ENCODE peak calls at places on chromosomes 11 and 22, in four cellular contexts. Z is neural progenitor cell, B is lower leg skin, J is A549. Q is an unnamed sample.

GRCh38 chr11:45982656-45983470 is 60.4 kb downstream of the LARGE2 start:
- DNase-seq in Z (peak; percentile 50), B (no peak), J (no peak), Q (peak; percentile 84)

GRCh38 chr11:128716661-128717210 is 22.9 kb downstream of the FLI1 start:
- DNase-seq in Z (peak; percentile 27), B (no peak), J (no peak), Q (no peak)

GRCh38 chr11:110862407-110862806 is 150.2 kb upstream of the ARHGAP20 start:
- DNase-seq in Z (no peak), B (no peak), J (no peak), Q (no peak)

GRCh38 chr11:57001674-57002401 is 13.1 kb downstream of the OR5AK2 start:
- DNase-seq in Z (no peak), B (no peak), J (no peak), Q (no peak)

GRCh38 chr22:17536269-17536668 is 27.0 kb upstream of the SLC25A18 start:
- DNase-seq in Z (no peak), B (peak; percentile 76), J (no peak), Q (no peak)

GRCh38 chr11:14012836-14013235 is 50.3 kb downstream of the SPON1 start:
- DNase-seq in Z (no peak), B (no peak), J (no peak), Q (peak; percentile 36)

GRCh38 chr11:66859686-66860448 is 3.0 kb downstream of the LRFN4 start:
- DNase-seq in Z (no peak), B (no peak), J (no peak), Q (no peak)

GRCh38 chr11:128884703-128885338 is 6.3 kb upstream of the KCNJ5 start:
- DNase-seq in Z (peak; percentile 73), B (no peak), J (peak; percentile 56), Q (peak; percentile 65)

GRCh38 chr11:132111781-132112380 is 741.5 kb downstream of the NTM start:
- DNase-seq in Z (no peak), B (no peak), J (no peak), Q (peak; percentile 78)

GRCh38 chr11:123434262-123434661 is 4.2 kb downstream of the GRAMD1B start:
- DNase-seq in Z (peak; percentile 41), B (peak; percentile 48), J (peak; percentile 31), Q (no peak)

GRCh38 chr11:2297623-2298030 is 4.1 kb downstream of the C11orf21 start:
- DNase-seq in Z (no peak), B (no peak), J (no peak), Q (no peak)

GRCh38 chr11:86673872-86674750 is 1.7 kb upstream of the ME3 start:
- DNase-seq in Z (no peak), B (no peak), J (no peak), Q (no peak)

GRCh38 chr11:67651976-67652895 is 1.7 kb upstream of the ACY3 start:
- DNase-seq in Z (peak; percentile 1), B (no peak), J (no peak), Q (no peak)

GRCh38 chr22:43658823-43659222 is 153.3 kb downstream of the EFCAB6 start:
- DNase-seq in Z (peak; percentile 56), B (no peak), J (no peak), Q (no peak)

GRCh38 chr11:824292-824880 is 3.3 kb upstream of the CRACR2B start:
- DNase-seq in Z (no peak), B (no peak), J (no peak), Q (no peak)

GRCh38 chr22:42261266-42261665 is 9.2 kb downstream of the TCF20 start:
- DNase-seq in Z (no peak), B (no peak), J (no peak), Q (no peak)

GRCh38 chr11:134536677-134537076 is 124.6 kb upstream of the B3GAT1 start:
- DNase-seq in Z (no peak), B (no peak), J (no peak), Q (no peak)

GRCh38 chr11:11250470-11250869 is 102.6 kb downstream of the CSNK2A3 start:
- DNase-seq in Z (no peak), B (no peak), J (no peak), Q (no peak)

GRCh38 chr22:45818130-45819085 is 146.8 kb downstream of the ATXN10 start:
- DNase-seq in Z (peak; percentile 51), B (no peak), J (no peak), Q (peak; percentile 57)

GRCh38 chr11:108511851-108512474 is 13.8 kb upstream of the POGLUT3 start:
- DNase-seq in Z (no peak), B (no peak), J (no peak), Q (peak; percentile 94)

GRCh38 chr22:47292546-47293320 is 530.3 kb downstream of the TBC1D22A start:
- DNase-seq in Z (no peak), B (peak; percentile 69), J (no peak), Q (no peak)

GRCh38 chr11:99020324-99021225 is at the start of gene CNTN5:
- DNase-seq in Z (peak; percentile 85), B (peak; percentile 84), J (peak; percentile 0), Q (peak; percentile 7)
- H3K4me3 ChIP-seq in Z (peak within 1 kb of the TSS; percentile 63), B (no peak within 1 kb of the TSS), J (peak within 1 kb of the TSS; percentile 41), Q (no peak within 1 kb of the TSS)

DNA sequence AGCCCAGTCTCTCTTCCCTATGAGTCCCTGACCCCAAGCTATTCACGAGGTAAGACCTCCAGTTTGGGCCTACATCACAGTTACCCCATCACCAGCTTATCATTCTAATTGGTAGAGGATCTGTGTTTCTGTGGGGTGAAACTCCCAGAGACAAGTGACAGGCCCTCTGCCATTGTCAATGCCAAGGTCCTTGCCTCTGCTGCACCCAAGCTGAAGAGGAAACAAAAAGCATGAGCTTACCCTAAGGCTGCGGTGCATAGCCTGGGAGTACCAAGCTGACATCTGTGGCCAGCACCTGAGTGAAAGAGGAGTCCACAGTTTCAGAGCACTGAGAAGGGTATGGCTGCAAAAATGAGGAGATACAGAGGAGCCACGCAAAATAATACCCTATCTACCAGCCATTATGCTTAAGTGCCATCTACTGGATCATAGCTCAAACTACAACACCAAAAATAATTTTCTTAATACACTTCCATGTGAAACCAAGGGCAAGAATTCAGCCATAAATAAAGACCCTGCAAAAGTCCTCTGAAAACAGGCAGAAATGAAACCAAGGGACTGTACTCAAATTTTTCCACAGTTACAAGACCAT is 62.3 kb upstream of the ANO5 start:
- DNase-seq in Z (peak; percentile 25), B (no peak), J (no peak), Q (peak; percentile 17)
- TF ChIP-seq CTCF in Z (peak; percentile 71), B (no peak), J (peak; percentile 52), Q (peak; percentile 52)

GRCh38 chr11:96081561-96081960 is 157.7 kb upstream of the MTMR2 start:
- DNase-seq in Z (no peak), B (no peak), J (no peak), Q (no peak)

GRCh38 chr11:96082002-96082899 is 158.3 kb upstream of the MTMR2 start:
- DNase-seq in Z (no peak), B (no peak), J (no peak), Q (no peak)

GRCh38 chr11:96085349-96085910 is 161.5 kb upstream of the MTMR2 start:
- DNase-seq in Z (no peak), B (no peak), J (no peak), Q (no peak)

GRCh38 chr11:96084610-96085348 is 160.9 kb upstream of the MTMR2 start:
- DNase-seq in Z (no peak), B (no peak), J (no peak), Q (no peak)

GRCh38 chr11:96082936-96083335 is 159.0 kb upstream of the MTMR2 start:
- DNase-seq in Z (no peak), B (no peak), J (no peak), Q (no peak)
- H3K4me3 ChIP-seq in Z (no peak overlapping the region), B (no peak overlapping the region), J (no peak overlapping the region), Q (no peak overlapping the region)

GRCh38 chr22:39135092-39135896 is 17.2 kb downstream of the CBX7 start:
- DNase-seq in Z (peak; percentile 87), B (no peak), J (peak; percentile 68), Q (no peak)
- TF ChIP-seq CTCF in Z (peak; percentile 77), B (no peak), J (peak; percentile 47), Q (peak; percentile 55)

GRCh38 chr11:7673724-7674434 is 579 bp upstream of the CYB5R2 start:
- DNase-seq in Z (peak; percentile 81), B (peak; percentile 92), J (no peak), Q (peak; percentile 16)
- H3K4me3 ChIP-seq in Z (peak overlapping the region; percentile 71), B (peak overlapping the region; percentile 42), J (peak overlapping the region; percentile 53), Q (peak overlapping the region; percentile 49)

GRCh38 chr22:19111140-19111539 is 11.1 kb downstream of the DGCR2 start:
- DNase-seq in Z (peak; percentile 25), B (no peak), J (no peak), Q (no peak)
- TF ChIP-seq CTCF in Z (no peak), B (no peak), J (no peak), Q (no peak)

DNA sequence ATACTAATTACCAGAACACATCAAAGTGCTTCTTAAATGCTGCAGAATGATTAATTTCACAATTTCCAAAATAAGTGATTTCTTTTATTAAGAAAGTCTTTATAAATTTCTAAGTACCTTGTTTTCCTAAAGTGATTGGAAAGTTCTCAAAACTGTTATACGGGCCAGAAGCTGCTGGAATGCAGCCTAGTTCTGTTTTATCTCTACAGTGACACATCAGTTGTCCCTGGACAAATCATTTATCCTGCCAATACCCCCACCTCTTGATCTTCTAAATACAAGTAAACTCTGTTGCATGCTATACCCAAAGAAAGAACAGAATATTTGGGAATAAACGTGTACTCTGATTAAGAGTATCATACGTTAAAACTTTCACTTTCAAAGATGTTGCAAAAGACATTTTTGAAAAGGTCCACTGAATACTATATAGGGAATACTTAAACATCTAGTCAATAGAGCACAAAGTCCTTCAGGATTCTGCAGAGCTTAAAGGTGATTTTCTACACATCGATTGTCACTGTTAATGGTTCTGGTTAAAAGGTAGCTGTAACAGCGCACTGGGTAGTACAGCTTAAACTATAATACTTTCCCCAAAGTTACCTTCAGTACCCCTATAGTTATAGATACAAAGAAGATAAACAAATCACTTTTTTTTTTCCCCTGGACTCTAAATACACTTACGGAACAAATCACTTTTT is 92.1 kb upstream of the APOA1 start:
- DNase-seq in Z (no peak), B (no peak), J (no peak), Q (no peak)
- H3K4me3 ChIP-seq in Z (no peak overlapping the region), B (no peak overlapping the region), J (no peak overlapping the region), Q (no peak overlapping the region)

Q was measured in bronchial epithelial cell.